ENCODE peak calls at places on chromosomes 13 and 19, in four cellular contexts. L is hypothalamus; Y is small intestine; F is activated CD8-positive, alpha-beta memory T cell treated with anti-CD3 and anti-CD28 coated beads for 48 hours. Q is an unnamed sample.

GRCh38 chr19:46615966-46616365 is 8.9 kb downstream of the PTGIR start:
- DNase-seq in L (no peak), Y (peak), F (no peak), Q (no peak)

GRCh38 chr13:111005364-111005763 is 90.5 kb upstream of the ANKRD10 start:
- DNase-seq in L (no peak), Y (no peak), F (no peak), Q (no peak)

GRCh38 chr13:30907167-30907761 is 1.2 kb downstream of the MEDAG start:
- DNase-seq in L (no peak), Y (no peak), F (no peak), Q (no peak)

GRCh38 chr13:98386632-98387031 is 190.3 kb downstream of the STK24 start:
- DNase-seq in L (no peak), Y (peak), F (no peak), Q (no peak)

GRCh38 chr13:24827799-24828198 is 63.8 kb downstream of the RNF17 start:
- DNase-seq in L (no peak), Y (no peak), F (no peak), Q (no peak)

GRCh38 chr19:36528921-36529518 is 949 bp upstream of the ZNF260 start:
- DNase-seq in L (no peak), Y (no peak), F (peak), Q (peak)

GRCh38 chr13:26456578-26457119 is 100.8 kb upstream of the WASF3 start:
- DNase-seq in L (no peak), Y (no peak), F (no peak), Q (no peak)

GRCh38 chr13:31946091-31946770 is 85.3 kb upstream of the FRY start:
- DNase-seq in L (no peak), Y (no peak), F (no peak), Q (no peak)

GRCh38 chr19:1038995-1039645 is 787 bp upstream of the ABCA7 start:
- DNase-seq in L (no peak), Y (no peak), F (no peak), Q (no peak)

GRCh38 chr13:48494874-48495273 is 38.0 kb downstream of the RCBTB2 start:
- DNase-seq in L (no peak), Y (no peak), F (no peak), Q (no peak)

GRCh38 chr19:49528211-49528771 is 488 bp downstream of the RCN3 start:
- DNase-seq in L (no peak), Y (no peak), F (no peak), Q (no peak)

GRCh38 chr19:42253245-42254082 is 1.5 kb downstream of the ERF start:
- DNase-seq in L (peak), Y (peak), F (no peak), Q (no peak)

GRCh38 chr19:9597027-9597426 is 12.7 kb upstream of the ZNF121 start:
- DNase-seq in L (no peak), Y (no peak), F (no peak), Q (no peak)

GRCh38 chr19:51124729-51125128 is at the start of gene SIGLEC9:
- DNase-seq in L (peak), Y (no peak), F (no peak), Q (no peak)

GRCh38 chr13:113527272-113527958 is 36.9 kb upstream of the DCUN1D2 start:
- DNase-seq in L (no peak), Y (no peak), F (no peak), Q (no peak)

GRCh38 chr13:34826432-34826831 is 115.6 kb upstream of the NBEA start:
- DNase-seq in L (no peak), Y (no peak), F (no peak), Q (no peak)

GRCh38 chr13:25971499-25972145 is 80.2 kb downstream of the SHISA2 start:
- DNase-seq in L (peak), Y (no peak), F (no peak), Q (no peak)